ENCODE peak calls at places on chromosomes 4 and X, in five cellular contexts. Y is activated effector memory CD4-positive, alpha-beta T cell treated with Interleukin-2 at 50 U/mL for 16 hours; G is NCI-H1105 treated with DMSO at 0.1 percent for 48 hours; T is dorsolateral prefrontal cortex; B is anterior cingulate cortex. J is an unnamed sample.

GRCh38 chrX:44020693-44021092 is 47.5 kb upstream of the NDP start:
- DNase-seq in Y (no peak), G (no peak), T (no peak), B (no peak), J (no peak)

GRCh38 chr4:98261291-98262271 is at the start of gene RAP1GDS1:
- DNase-seq in Y (no peak), G (peak; percentile 36), T (peak; percentile 24), B (peak; percentile 45), J (peak; percentile 80)

GRCh38 chrX:118665204-118665603 is 62.2 kb upstream of the IL13RA1 start:
- DNase-seq in Y (no peak), G (no peak), T (no peak), B (no peak), J (no peak)

GRCh38 chr4:108166441-108167315 is 2.1 kb downstream of the LEF1 start:
- DNase-seq in Y (peak; percentile 44), G (peak; percentile 54), T (no peak), B (no peak), J (no peak)

GRCh38 chr4:17687237-17687857 is 72.9 kb downstream of the MED28 start:
- DNase-seq in Y (no peak), G (no peak), T (no peak), B (no peak), J (no peak)

GRCh38 chr4:118036336-118036735 is 2.0 kb downstream of the NDST3 start:
- DNase-seq in Y (no peak), G (peak; percentile 26), T (no peak), B (no peak), J (no peak)

GRCh38 chr4:121189351-121189750 is 25.2 kb upstream of the TNIP3 start:
- DNase-seq in Y (no peak), G (no peak), T (no peak), B (no peak), J (no peak)

GRCh38 chrX:75038925-75039324 is 113.7 kb upstream of the NEXMIF start:
- DNase-seq in Y (no peak), G (no peak), T (no peak), B (no peak), J (no peak)

GRCh38 chr4:15755781-15756180 is 22.3 kb upstream of the CD38 start:
- DNase-seq in Y (no peak), G (no peak), T (no peak), B (no peak), J (no peak)

GRCh38 chr4:145934434-145935047 is 4.1 kb downstream of the ZNF827 start:
- DNase-seq in Y (no peak), G (no peak), T (no peak), B (no peak), J (no peak)

GRCh38 chrX:10259716-10260115 is 102.9 kb downstream of the CLCN4 start:
- DNase-seq in Y (no peak), G (no peak), T (no peak), B (no peak), J (no peak)

GRCh38 chr4:119666653-119667091 is 38.1 kb upstream of the PDE5A start:
- DNase-seq in Y (no peak), G (no peak), T (no peak), B (no peak), J (no peak)

GRCh38 chr4:38170380-38170779 is 210.2 kb downstream of the PTTG2 start:
- DNase-seq in Y (no peak), G (no peak), T (no peak), B (no peak), J (no peak)

GRCh38 chr4:146222313-146222712 is 8.0 kb downstream of the REELD1 start:
- DNase-seq in Y (no peak), G (no peak), T (no peak), B (no peak), J (no peak)

GRCh38 chr4:188295899-188296298 is 156.7 kb downstream of the TRIML1 start:
- DNase-seq in Y (no peak), G (no peak), T (no peak), B (no peak), J (no peak)

GRCh38 chr4:12488672-12489071 is 995.5 kb downstream of the RAB28 start:
- DNase-seq in Y (no peak), G (no peak), T (no peak), B (peak; percentile 1), J (peak; percentile 86)

GRCh38 chr4:125323547-125324100 is 8.9 kb downstream of the FAT4 start:
- DNase-seq in Y (no peak), G (no peak), T (no peak), B (no peak), J (no peak)

GRCh38 chrX:153411988-153412574 is 809 bp downstream of the ZFP92 start:
- DNase-seq in Y (no peak), G (peak; percentile 76), T (no peak), B (no peak), J (peak; percentile 51)

GRCh38 chr4:102344520-102344954 is 745 bp downstream of the SLC39A8 start:
- DNase-seq in Y (peak; percentile 56), G (peak; percentile 27), T (peak; percentile 28), B (peak; percentile 12), J (peak; percentile 87)

GRCh38 chr4:76836860-76837564 is 60.9 kb downstream of the SOWAHB start:
- DNase-seq in Y (no peak), G (no peak), T (no peak), B (no peak), J (no peak)

GRCh38 chrX:109841869-109842579 is 109.0 kb upstream of the ACSL4 start:
- DNase-seq in Y (no peak), G (peak; percentile 66), T (no peak), B (no peak), J (no peak)

GRCh38 chr4:165461176-165461835 is 82.5 kb downstream of the CPE start:
- DNase-seq in Y (no peak), G (no peak), T (no peak), B (no peak), J (no peak)

GRCh38 chr4:44722001-44722400 is 4.4 kb downstream of the GNPDA2 start:
- DNase-seq in Y (no peak), G (peak; percentile 48), T (no peak), B (no peak), J (no peak)

GRCh38 chr4:99052902-99053301 is 35.7 kb downstream of the ADH5 start:
- DNase-seq in Y (no peak), G (no peak), T (no peak), B (no peak), J (no peak)

GRCh38 chrX:119391279-119391678 is 7.9 kb upstream of the SLC25A43 start:
- DNase-seq in Y (no peak), G (no peak), T (no peak), B (no peak), J (no peak)

GRCh38 chr4:105174098-105174497 is 27.4 kb downstream of the TET2 start:
- DNase-seq in Y (no peak), G (no peak), T (no peak), B (no peak), J (no peak)

GRCh38 chr4:40475609-40476008 is 140.5 kb downstream of the CHRNA9 start:
- DNase-seq in Y (no peak), G (no peak), T (no peak), B (no peak), J (no peak)